ENCODE peak calls at places on chromosomes 12 and 14, in five cellular contexts. X is tibial artery, T is IMR-90, D is A549, W is GM12865. E is an unnamed sample.
A peak's percentile ranks its signal among the peaks of the same experiment; 100 is the strongest.

GRCh38 chr12:57726884-57727757 is 11.4 kb downstream of the AGAP2 start:
- DNase-seq in X (no peak), T (no peak), D (no peak), W (no peak), E (no peak)

GRCh38 chr12:99911076-99911475 is 73.7 kb downstream of the ANKS1B start:
- DNase-seq in X (peak; percentile 67), T (peak; percentile 89), D (peak; percentile 50), W (no peak), E (peak; percentile 66)

GRCh38 chr12:79174656-79175055 is 310.1 kb downstream of the SYT1 start:
- DNase-seq in X (no peak), T (peak; percentile 77), D (peak; percentile 6), W (peak; percentile 35), E (peak; percentile 4)

GRCh38 chr12:12182926-12183325 is 83.9 kb downstream of the LRP6 start:
- DNase-seq in X (no peak), T (peak; percentile 86), D (no peak), W (no peak), E (no peak)

GRCh38 chr14:50062438-50063039 is 53.8 kb downstream of the VCPKMT start:
- DNase-seq in X (no peak), T (peak; percentile 83), D (peak; percentile 72), W (peak; percentile 90), E (no peak)

GRCh38 chr12:52215587-52216031 is 17.4 kb upstream of the KRT7 start:
- DNase-seq in X (peak; percentile 64), T (peak; percentile 79), D (peak; percentile 85), W (no peak), E (peak; percentile 49)

GRCh38 chr14:73764881-73765280 is 50.7 kb upstream of the PNMA1 start:
- DNase-seq in X (peak; percentile 86), T (no peak), D (no peak), W (peak; percentile 60), E (no peak)

GRCh38 chr14:52848626-52849025 is 57.2 kb upstream of the GNPNAT1 start:
- DNase-seq in X (no peak), T (no peak), D (no peak), W (no peak), E (no peak)

GRCh38 chr12:8780389-8780788 is 42.0 kb upstream of the A2ML1 start:
- DNase-seq in X (no peak), T (peak; percentile 44), D (peak; percentile 21), W (peak; percentile 35), E (no peak)

GRCh38 chr14:65791551-65791981 is 379.0 kb downstream of the FUT8 start:
- DNase-seq in X (no peak), T (peak; percentile 45), D (no peak), W (peak; percentile 39), E (peak; percentile 18)

GRCh38 chr12:127174881-127175280 is 1092.1 kb upstream of the TMEM132C start:
- DNase-seq in X (no peak), T (no peak), D (no peak), W (no peak), E (no peak)

GRCh38 chr14:69044965-69045555 is 66.0 kb upstream of the ACTN1 start:
- DNase-seq in X (peak; percentile 84), T (peak; percentile 91), D (no peak), W (no peak), E (no peak)

GRCh38 chr12:88361493-88361892 is 218.8 kb downstream of the KITLG start:
- DNase-seq in X (no peak), T (peak; percentile 36), D (no peak), W (no peak), E (no peak)

GRCh38 chr12:104609083-104609844 is 152.5 kb downstream of the CHST11 start:
- DNase-seq in X (no peak), T (no peak), D (no peak), W (no peak), E (no peak)

GRCh38 chr12:122471324-122472226 is 29.2 kb downstream of the ZCCHC8 start:
- DNase-seq in X (no peak), T (peak; percentile 84), D (peak; percentile 29), W (peak; percentile 63), E (no peak)

GRCh38 chr14:90695997-90696681 is 120.1 kb downstream of the TTC7B start:
- DNase-seq in X (no peak), T (no peak), D (no peak), W (no peak), E (no peak)

GRCh38 chr12:46459111-46459510 is 86.5 kb upstream of the SLC38A2 start:
- DNase-seq in X (no peak), T (peak; percentile 91), D (no peak), W (no peak), E (no peak)

GRCh38 chr12:113973109-113973904 is 7.2 kb upstream of the RBM19 start:
- DNase-seq in X (no peak), T (no peak), D (no peak), W (no peak), E (no peak)

GRCh38 chr14:77140937-77141591 is 527 bp downstream of the ZDHHC22 start:
- DNase-seq in X (no peak), T (peak; percentile 18), D (peak; percentile 78), W (no peak), E (no peak)

GRCh38 chr12:121534495-121535148 is 46.2 kb downstream of the KDM2B start:
- DNase-seq in X (no peak), T (no peak), D (no peak), W (peak; percentile 77), E (no peak)

GRCh38 chr14:72576258-72576657 is 317.6 kb downstream of the DPF3 start:
- DNase-seq in X (no peak), T (peak; percentile 41), D (no peak), W (no peak), E (no peak)

GRCh38 chr12:46494424-46494823 is 121.9 kb upstream of the SLC38A2 start:
- DNase-seq in X (no peak), T (peak; percentile 85), D (no peak), W (no peak), E (no peak)

GRCh38 chr12:98698603-98699463 is 53.7 kb downstream of the APAF1 start:
- DNase-seq in X (no peak), T (peak; percentile 59), D (peak; percentile 66), W (peak; percentile 75), E (peak; percentile 18)

GRCh38 chr12:67026847-67027246 is 242.3 kb upstream of the CAND1 start:
- DNase-seq in X (no peak), T (no peak), D (no peak), W (no peak), E (no peak)

GRCh38 chr14:71432334-71432733 is 499.9 kb upstream of the RGS6 start:
- DNase-seq in X (no peak), T (no peak), D (no peak), W (no peak), E (no peak)

GRCh38 chr12:78118036-78118435 is 287.3 kb downstream of the NAV3 start:
- DNase-seq in X (no peak), T (no peak), D (no peak), W (no peak), E (no peak)
- TF ChIP-seq CTCF in X (no peak), T (no peak), D (no peak), W (no peak), E (peak; percentile 27)

DNA sequence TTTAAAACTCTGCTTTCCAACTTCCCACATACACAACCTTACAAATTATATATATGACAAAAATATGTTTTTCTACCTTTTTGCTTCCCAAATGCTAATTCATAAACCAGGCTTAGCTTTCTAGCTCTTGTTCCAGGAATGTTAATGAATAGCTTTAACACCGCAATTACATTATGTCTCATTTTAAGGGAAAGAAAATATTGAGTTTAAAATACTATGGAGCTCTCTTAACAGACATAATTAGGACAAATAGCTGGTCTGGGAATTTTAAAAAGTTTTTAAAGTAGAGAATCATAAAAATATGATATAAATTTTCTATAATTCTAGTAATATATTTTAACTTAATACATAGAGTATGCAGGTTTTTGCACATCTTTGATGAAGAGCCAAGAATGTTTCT is 90.7 kb upstream of the SLCO1C1 start:
- DNase-seq in X (no peak), T (no peak), D (no peak), W (no peak), E (no peak)
- H3K4me3 ChIP-seq in X (no peak overlapping the region), T (no peak overlapping the region), D (no peak overlapping the region), W (no peak overlapping the region), E (no peak overlapping the region)

DNA sequence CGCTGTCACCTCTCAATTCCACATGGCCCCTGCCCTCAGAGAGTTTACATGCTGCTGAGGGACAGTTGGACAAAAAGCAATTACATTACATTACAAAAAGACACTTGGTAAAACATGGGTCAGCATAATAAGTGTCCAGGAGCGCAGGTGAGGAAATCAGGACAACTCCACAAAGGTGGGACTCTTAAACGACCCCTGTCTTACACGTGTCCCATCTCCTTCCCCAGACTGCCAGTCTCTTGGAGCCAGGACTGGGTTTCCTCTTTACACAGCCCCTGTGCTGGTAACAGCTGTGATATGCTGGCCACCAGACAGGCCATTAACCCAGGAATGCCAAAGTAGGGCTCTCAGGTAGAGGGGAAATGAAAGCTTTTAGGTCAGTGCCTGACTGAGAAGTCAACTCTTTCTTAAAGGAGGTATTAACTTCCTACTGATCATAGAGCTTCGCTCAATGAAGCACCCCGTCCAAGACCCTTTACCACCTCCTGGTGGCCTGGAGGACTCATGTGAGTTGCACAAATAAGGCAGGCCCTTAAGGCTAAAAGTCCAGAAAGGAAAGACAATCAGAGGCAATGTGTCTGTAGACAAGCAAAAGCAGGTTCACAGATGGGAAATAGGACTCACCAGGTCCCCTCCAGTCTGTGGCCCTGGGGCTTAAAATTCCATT is 55.5 kb downstream of the ANO2 start:
- DNase-seq in X (no peak), T (no peak), D (no peak), W (peak; percentile 32), E (no peak)
- TF ChIP-seq CTCF in X (no peak), T (no peak), D (no peak), W (no peak), E (no peak)

GRCh38 chr12:94535614-94535932 is 75.9 kb upstream of the CEP83 start:
- DNase-seq in X (no peak), T (no peak), D (no peak), W (no peak), E (no peak)
- H3K4me3 ChIP-seq in X (no peak overlapping the region), T (no peak overlapping the region), D (no peak overlapping the region), W (no peak overlapping the region), E (no peak overlapping the region)

GRCh38 chr12:70048521-70049245 is 194.6 kb upstream of the CNOT2 start:
- DNase-seq in X (no peak), T (no peak), D (no peak), W (peak; percentile 40), E (no peak)
- TF ChIP-seq CTCF in X (no peak), T (no peak), D (no peak), W (no peak), E (no peak)

GRCh38 chr14:102622262-102622885 is 29.9 kb downstream of the RCOR1 start:
- DNase-seq in X (no peak), T (no peak), D (no peak), W (peak; percentile 63), E (no peak)
- H3K4me3 ChIP-seq in X (no peak overlapping the region), T (no peak overlapping the region), D (no peak overlapping the region), W (peak overlapping the region; percentile 0), E (no peak overlapping the region)

DNA sequence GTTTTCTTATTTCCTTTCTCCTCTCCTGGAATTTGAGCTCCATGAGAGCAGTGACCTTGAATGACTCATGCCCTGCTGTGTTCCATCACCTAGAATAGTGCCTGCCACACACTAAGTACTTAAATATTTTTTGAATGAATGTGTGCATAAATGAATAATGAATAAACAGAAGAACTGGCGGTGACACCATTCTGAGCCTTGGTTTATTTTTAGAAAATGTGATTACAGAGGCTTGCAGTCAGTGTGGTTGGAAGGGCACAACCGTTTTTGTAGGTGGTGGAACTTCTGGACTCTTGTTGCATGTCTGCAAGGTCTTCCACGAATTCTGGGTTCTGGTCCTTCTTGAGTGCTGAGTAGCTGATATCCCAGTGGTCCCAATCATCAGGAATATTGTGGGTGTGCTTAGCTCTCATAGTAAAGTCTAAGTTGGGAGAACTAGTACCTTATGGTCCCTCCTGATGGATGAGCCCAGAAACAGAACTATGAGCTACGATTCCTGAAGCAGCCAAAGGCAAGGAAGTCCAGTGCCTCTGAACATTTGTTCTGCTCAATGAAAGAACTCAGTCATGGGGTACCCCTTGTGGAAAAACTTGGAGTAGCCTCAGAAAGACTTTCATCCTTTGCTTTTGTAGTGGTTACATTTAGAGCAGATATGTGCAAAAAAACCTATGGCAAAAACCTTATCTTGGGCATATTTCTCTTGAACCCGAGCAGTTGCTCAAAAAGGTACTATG is 28.8 kb upstream of the BHLHE41 start:
- DNase-seq in X (no peak), T (peak; percentile 97), D (peak; percentile 55), W (no peak), E (peak; percentile 98)
- TF ChIP-seq CTCF in X (no peak), T (peak; percentile 20), D (no peak), W (no peak), E (peak; percentile 49)